ENCODE peak calls at places on chromosomes 16 and 17, in five cellular contexts. B is Peyer's patch, G is H9, V is body of pancreas, I is psoas muscle. L is an unnamed sample.

GRCh38 chr17:47176438-47176837 is 12.7 kb downstream of the CDC27 start:
- DNase-seq in B (no peak), G (no peak), V (no peak), I (no peak), L (no peak)

GRCh38 chr17:43860927-43861622 is 14.1 kb downstream of the CD300LG start:
- DNase-seq in B (no peak), G (no peak), V (no peak), I (no peak), L (no peak)

GRCh38 chr16:74852500-74852875 is 77.9 kb upstream of the FA2H start:
- DNase-seq in B (no peak), G (no peak), V (no peak), I (no peak), L (no peak)

GRCh38 chr16:55765161-55765560 is 67.7 kb downstream of the CES1 start:
- DNase-seq in B (no peak), G (no peak), V (no peak), I (no peak), L (no peak)

GRCh38 chr17:2084766-2085647 is 30.1 kb downstream of the HIC1 start:
- DNase-seq in B (no peak), G (peak; percentile 23), V (no peak), I (peak; percentile 68), L (no peak)

GRCh38 chr16:66491716-66492064 is 58.2 kb downstream of the TK2 start:
- DNase-seq in B (no peak), G (no peak), V (no peak), I (no peak), L (no peak)

GRCh38 chr17:62807812-62808575 is at the start of gene MARCHF10:
- DNase-seq in B (no peak), G (peak; percentile 80), V (peak; percentile 43), I (no peak), L (peak; percentile 52)

GRCh38 chr17:39916918-39917317 is 1.5 kb downstream of the GSDMB start:
- DNase-seq in B (no peak), G (no peak), V (no peak), I (no peak), L (no peak)

GRCh38 chr17:69058165-69058564 is 2.6 kb downstream of the ABCA9 start:
- DNase-seq in B (no peak), G (peak; percentile 46), V (no peak), I (no peak), L (no peak)

GRCh38 chr16:50677351-50677750 is 3.8 kb downstream of the SNX20 start:
- DNase-seq in B (no peak), G (peak; percentile 45), V (no peak), I (no peak), L (no peak)
- TF ChIP-seq CTCF in B (peak; percentile 25), G (peak; percentile 73), V (no peak), I (peak; percentile 12), L (peak; percentile 30)

GRCh38 chr17:71470062-71470461 is 650.8 kb upstream of the SOX9 start:
- DNase-seq in B (no peak), G (no peak), V (no peak), I (no peak), L (no peak)

GRCh38 chr17:71467719-71468118 is 653.1 kb upstream of the SOX9 start:
- DNase-seq in B (no peak), G (no peak), V (no peak), I (no peak), L (no peak)

DNA sequence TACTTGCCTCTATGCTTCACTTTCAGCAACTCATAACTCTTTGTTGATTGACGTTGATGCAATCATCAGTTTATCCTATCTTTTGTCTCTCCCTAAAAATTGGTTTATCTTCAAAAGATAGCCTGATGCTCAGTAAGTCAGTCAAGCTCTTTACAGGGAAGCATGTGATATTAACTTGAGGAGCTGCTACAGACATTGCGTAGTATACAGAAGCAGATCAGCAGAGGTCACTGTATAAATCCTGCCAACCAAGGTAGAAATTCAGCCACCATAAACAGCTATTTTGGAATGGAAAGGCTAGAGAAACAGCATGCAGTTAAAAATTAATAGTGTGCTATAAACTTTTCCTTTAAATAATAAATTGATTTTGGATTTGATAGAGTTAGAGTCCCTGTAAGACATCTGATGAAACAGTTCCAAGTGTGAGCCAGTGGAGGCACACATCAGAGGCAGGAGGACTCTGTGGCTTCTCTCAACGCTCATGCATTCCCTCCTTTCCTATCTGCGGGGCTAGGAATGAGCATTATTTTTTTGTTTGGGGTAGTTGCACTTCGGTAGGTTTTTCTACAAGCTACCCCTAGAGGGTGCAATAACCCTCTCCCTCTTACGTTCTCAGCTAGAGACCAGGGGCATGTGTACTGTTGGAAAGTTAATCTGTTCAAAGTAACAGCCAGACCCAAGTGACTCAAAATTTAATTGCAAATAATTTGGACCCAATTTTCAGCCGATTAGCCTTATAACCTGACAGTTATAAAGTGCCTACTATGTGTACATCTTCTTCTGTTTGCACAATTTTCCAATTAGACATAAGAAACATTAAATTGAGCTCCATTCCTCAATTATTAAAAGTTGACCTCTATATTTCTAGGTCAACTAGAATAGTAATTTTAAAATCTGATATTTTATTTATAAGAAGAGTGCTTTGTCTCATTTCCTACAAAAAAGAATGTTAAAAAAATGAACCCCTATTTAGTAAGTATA is 647.7 kb upstream of the SOX9 start:
- DNase-seq in B (no peak), G (peak; percentile 56), V (peak; percentile 34), I (no peak), L (no peak)
- TF ChIP-seq CTCF in B (no peak), G (peak; percentile 82), V (peak; percentile 74), I (peak; percentile 57), L (peak; percentile 62)

GRCh38 chr17:75878174-75878998 is at the start of gene TRIM47:
- DNase-seq in B (peak; percentile 21), G (peak; percentile 69), V (peak; percentile 73), I (peak; percentile 77), L (no peak)
- TF ChIP-seq CTCF in B (no peak), G (peak; percentile 6), V (peak; percentile 41), I (no peak), L (no peak)

DNA sequence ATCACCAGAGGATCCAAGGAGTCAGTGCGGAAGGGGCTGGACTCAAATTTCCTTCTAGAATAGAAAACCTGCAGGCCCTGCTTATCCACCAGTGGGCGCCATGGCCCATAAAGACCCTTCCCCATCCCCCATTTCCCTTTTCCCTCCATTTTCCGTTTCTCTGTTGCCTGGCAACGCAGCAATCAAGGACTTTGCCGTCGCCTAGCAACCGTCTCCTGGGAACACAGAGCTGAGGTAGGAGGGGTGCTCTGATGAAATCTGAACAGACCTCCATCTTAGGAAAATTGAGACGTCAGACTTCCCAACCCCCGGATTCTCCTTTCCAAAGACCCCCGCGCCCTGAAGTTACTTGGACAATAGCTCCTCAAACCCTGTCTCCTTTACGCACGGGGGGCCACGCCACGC is 5.7 kb downstream of the DLG4 start:
- DNase-seq in B (no peak), G (peak; percentile 99), V (peak; percentile 90), I (no peak), L (peak; percentile 84)
- TF ChIP-seq CTCF in B (peak; percentile 25), G (peak; percentile 88), V (peak; percentile 55), I (peak; percentile 23), L (peak; percentile 51)

GRCh38 chr17:33924105-33924504 is 331.0 kb upstream of the CCL2 start:
- DNase-seq in B (no peak), G (no peak), V (no peak), I (no peak), L (no peak)

GRCh38 chr17:33922971-33923370 is 332.1 kb upstream of the CCL2 start:
- DNase-seq in B (no peak), G (no peak), V (no peak), I (no peak), L (no peak)

GRCh38 chr17:33925650-33926049 is 329.4 kb upstream of the CCL2 start:
- DNase-seq in B (no peak), G (no peak), V (no peak), I (no peak), L (no peak)

GRCh38 chr17:33929181-33929724 is 325.8 kb upstream of the CCL2 start:
- DNase-seq in B (no peak), G (peak; percentile 77), V (no peak), I (no peak), L (no peak)

GRCh38 chr17:33927732-33928133 is 327.4 kb upstream of the CCL2 start:
- DNase-seq in B (no peak), G (no peak), V (no peak), I (no peak), L (no peak)
- TF ChIP-seq CTCF in B (no peak), G (peak; percentile 62), V (peak; percentile 16), I (no peak), L (no peak)

GRCh38 chr16:47460301-47460754 is 535 bp downstream of the ITFG1 start:
- DNase-seq in B (no peak), G (no peak), V (no peak), I (no peak), L (no peak)

GRCh38 chr16:47459603-47460002 is 1.3 kb downstream of the ITFG1 start:
- DNase-seq in B (no peak), G (no peak), V (no peak), I (no peak), L (no peak)

GRCh38 chr16:47458331-47458730 is 2.5 kb downstream of the ITFG1 start:
- DNase-seq in B (no peak), G (no peak), V (no peak), I (no peak), L (no peak)

GRCh38 chr16:47461598-47462266 is 601 bp downstream of the PHKB start:
- DNase-seq in B (no peak), G (no peak), V (peak; percentile 27), I (no peak), L (no peak)

DNA sequence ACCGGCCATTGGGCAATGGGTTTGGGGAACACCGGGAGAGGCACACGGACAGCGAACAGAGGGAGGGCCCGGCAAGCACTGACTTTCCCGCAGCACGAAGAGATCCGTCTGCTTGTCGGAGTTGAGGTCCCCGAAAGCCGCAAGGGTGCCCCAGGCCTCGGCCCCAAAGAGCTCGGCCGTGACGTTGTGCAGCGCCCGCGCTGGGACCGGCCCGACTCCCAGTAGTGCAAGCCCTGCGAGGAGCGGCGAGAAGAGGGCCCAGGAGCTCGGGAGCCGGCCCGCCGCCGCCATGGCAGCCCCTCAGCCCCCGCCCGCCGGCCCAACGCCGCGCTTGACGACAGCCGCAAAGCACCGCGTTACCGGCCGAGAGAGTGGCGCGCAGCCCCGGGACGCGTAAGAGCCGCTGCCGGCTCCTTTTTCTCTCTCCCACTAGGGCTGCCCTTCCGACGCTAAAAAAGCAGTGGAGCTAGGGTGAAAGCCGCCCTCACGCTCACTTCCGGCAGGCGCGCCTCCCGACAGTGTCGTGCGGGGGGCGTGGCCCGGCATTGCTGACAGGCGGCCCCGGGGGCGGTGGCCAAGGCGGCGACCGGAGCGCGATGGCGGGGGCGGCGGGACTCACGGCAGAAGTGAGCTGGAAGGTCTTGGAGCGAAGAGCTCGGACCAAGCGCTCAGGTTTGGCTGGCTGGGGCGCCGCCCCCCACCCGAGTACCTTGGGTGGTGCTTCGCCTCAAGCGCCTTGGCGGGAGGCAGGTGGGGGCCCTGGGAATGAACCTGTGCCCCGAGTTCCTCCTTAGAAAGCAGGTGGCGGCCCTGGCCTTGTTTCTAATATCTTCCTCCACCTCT is at the start of the genes ITFG1 and PHKB:
- DNase-seq in B (peak; percentile 94), G (peak; percentile 90), V (peak; percentile 88), I (peak; percentile 96), L (peak; percentile 92)
- TF ChIP-seq CTCF in B (no peak), G (peak; percentile 13), V (peak; percentile 19), I (no peak), L (no peak)

GRCh38 chr17:76148015-76148326 is 6.9 kb upstream of the FOXJ1 start:
- DNase-seq in B (no peak), G (no peak), V (no peak), I (no peak), L (no peak)
- TF ChIP-seq CTCF in B (no peak), G (no peak), V (no peak), I (no peak), L (no peak)